ENCODE peak calls at places on chromosomes 12 and 14, in ten cellular contexts. J is cardiac muscle cell; V is coronary artery; Q is WERI-Rb-1; E is CD8-positive, alpha-beta T cell; D is mucosa of descending colon; F is fibroblast of pulmonary artery; W is fibroblast of the aortic adventitia; A is osteocyte; O is tibial artery. T is an unnamed sample.

GRCh38 chr12:131622422-131622955 is 88.4 kb upstream of the SFSWAP start:
- DNase-seq in J (no peak), V (no peak), Q (no peak), E (no peak), D (no peak), F (no peak), W (no peak), A (no peak), O (peak; percentile 39), T (no peak)

GRCh38 chr12:54001283-54002187 is 1.6 kb downstream of the HOXC9 start:
- DNase-seq in J (no peak), V (no peak), Q (no peak), E (no peak), D (no peak), F (no peak), W (no peak), A (no peak), O (no peak), T (no peak)

GRCh38 chr14:76057914-76058313 is 72.4 kb downstream of the IFT43 start:
- DNase-seq in J (no peak), V (no peak), Q (no peak), E (no peak), D (no peak), F (no peak), W (no peak), A (no peak), O (no peak), T (no peak)

GRCh38 chr12:2691001-2691339 is 103.8 kb upstream of the FKBP4 start:
- DNase-seq in J (peak; percentile 51), V (peak; percentile 69), Q (peak; percentile 81), E (peak; percentile 59), D (peak; percentile 56), F (peak; percentile 18), W (no peak), A (peak; percentile 82), O (no peak), T (peak; percentile 68)

GRCh38 chr14:35332517-35333346 is 40.5 kb downstream of the PSMA6 start:
- DNase-seq in J (no peak), V (no peak), Q (no peak), E (peak; percentile 40), D (peak; percentile 78), F (peak; percentile 41), W (peak; percentile 17), A (no peak), O (no peak), T (no peak)

GRCh38 chr12:92021665-92022033 is 124.0 kb downstream of the BTG1 start:
- DNase-seq in J (no peak), V (no peak), Q (peak; percentile 29), E (no peak), D (no peak), F (no peak), W (no peak), A (no peak), O (no peak), T (no peak)

GRCh38 chr14:61179061-61179675 is 102.0 kb downstream of the TMEM30B start:
- DNase-seq in J (peak; percentile 32), V (no peak), Q (no peak), E (no peak), D (no peak), F (peak; percentile 38), W (no peak), A (no peak), O (no peak), T (no peak)

GRCh38 chr12:71216725-71217579 is 59.2 kb upstream of the TSPAN8 start:
- DNase-seq in J (peak; percentile 40), V (no peak), Q (peak; percentile 61), E (no peak), D (peak; percentile 44), F (peak; percentile 46), W (peak; percentile 79), A (no peak), O (peak; percentile 65), T (no peak)

GRCh38 chr14:101705733-101706508 is 55.6 kb upstream of the PPP2R5C start:
- DNase-seq in J (peak; percentile 76), V (no peak), Q (no peak), E (peak; percentile 72), D (peak; percentile 80), F (peak; percentile 50), W (peak; percentile 16), A (no peak), O (peak; percentile 76), T (no peak)

GRCh38 chr12:12244341-12244740 is 22.5 kb downstream of the LRP6 start:
- DNase-seq in J (no peak), V (no peak), Q (no peak), E (no peak), D (no peak), F (no peak), W (no peak), A (no peak), O (no peak), T (no peak)

GRCh38 chr14:91912035-91912434 is 35.5 kb downstream of the FBLN5 start:
- DNase-seq in J (no peak), V (no peak), Q (no peak), E (no peak), D (no peak), F (no peak), W (no peak), A (no peak), O (no peak), T (no peak)

DNA sequence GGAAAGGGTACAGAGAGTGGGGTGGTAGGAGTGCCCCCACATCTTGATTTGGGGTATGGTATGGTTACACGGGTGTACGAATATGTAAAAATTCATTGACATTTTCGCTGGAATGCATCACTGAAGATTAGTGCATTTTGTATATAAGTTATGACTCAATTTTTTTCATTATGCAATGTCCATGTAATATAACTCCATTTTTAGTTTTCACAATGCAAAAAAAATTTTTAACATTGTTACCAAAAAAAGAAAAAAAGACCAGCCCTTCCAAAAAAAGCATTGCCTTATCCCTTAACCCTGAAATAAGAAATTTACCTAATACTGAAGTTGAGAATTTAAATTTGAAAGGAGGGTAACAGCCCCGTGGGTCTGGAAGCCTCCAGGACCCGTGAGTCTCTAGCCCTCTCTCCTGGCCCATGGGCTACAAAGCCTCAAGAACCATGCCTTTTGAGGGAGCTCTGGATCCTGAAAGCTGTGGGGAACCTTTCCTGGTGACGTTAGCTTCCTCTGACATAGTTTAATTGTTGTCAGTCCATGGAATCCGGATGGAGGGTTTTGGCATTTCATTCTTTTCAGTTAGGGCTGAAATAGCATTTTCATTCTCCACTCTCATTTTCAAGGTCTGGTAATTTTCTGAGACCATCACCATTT is 55.6 kb upstream of the ACTN1 start:
- DNase-seq in J (peak; percentile 62), V (no peak), Q (no peak), E (no peak), D (no peak), F (peak; percentile 83), W (peak; percentile 64), A (no peak), O (no peak), T (no peak)
- TF ChIP-seq CTCF in J (peak; percentile 14), V (no peak), Q (no peak), E (no peak), D (no peak), F (peak; percentile 19), W (peak; percentile 21), A (peak; percentile 22), O (no peak), T (no peak)

GRCh38 chr14:68363401-68363800 is 429.5 kb downstream of the ZFP36L1 start:
- DNase-seq in J (no peak), V (no peak), Q (peak; percentile 54), E (no peak), D (no peak), F (no peak), W (no peak), A (no peak), O (no peak), T (no peak)
- TF ChIP-seq CTCF in J (no peak), V (no peak), Q (peak; percentile 8), E (no peak), D (no peak), F (no peak), W (no peak), A (peak; percentile 15), O (no peak), T (peak; percentile 29)

DNA sequence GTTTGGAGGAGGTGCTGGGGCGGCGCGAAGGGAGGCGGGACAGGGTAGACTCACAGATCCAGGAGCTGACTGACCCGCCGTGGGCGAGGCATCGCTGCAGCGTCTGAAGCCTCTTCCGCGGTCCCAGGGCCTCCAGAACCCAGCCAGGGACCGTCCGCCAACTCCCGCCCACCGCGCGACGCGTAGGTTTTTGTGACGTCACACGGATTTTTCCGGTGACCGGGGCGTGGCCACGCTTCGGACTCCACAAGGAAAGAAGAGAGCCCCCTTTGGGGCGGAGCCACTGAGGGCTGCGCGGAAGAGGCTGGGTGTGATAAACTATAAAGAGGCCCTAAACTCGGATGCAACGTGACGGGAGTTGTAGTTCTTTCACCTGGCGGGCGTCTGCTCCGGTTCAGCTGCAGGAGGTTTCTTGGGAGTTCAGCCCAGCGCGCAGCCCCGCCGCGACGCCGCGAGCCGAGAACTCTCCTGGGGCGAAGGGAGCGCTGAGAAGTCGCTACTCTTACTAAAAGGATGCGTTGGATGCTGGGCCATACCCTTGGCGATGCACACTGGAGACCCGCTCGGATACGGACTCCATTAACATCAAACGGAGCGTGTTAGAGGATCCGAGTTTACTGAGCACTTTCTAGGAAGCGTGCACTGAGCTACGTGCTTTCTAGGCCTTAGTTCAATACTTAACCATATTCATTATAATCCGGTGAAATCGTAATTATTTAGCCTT is at the start of gene AMN1:
- DNase-seq in J (peak; percentile 100), V (peak; percentile 100), Q (peak; percentile 99), E (peak; percentile 98), D (peak; percentile 100), F (peak; percentile 99), W (peak; percentile 99), A (peak; percentile 100), O (peak; percentile 100), T (peak; percentile 100)
- TF ChIP-seq CTCF in J (no peak), V (no peak), Q (no peak), E (no peak), D (no peak), F (no peak), W (no peak), A (peak; percentile 16), O (peak; percentile 6), T (peak; percentile 22)

DNA sequence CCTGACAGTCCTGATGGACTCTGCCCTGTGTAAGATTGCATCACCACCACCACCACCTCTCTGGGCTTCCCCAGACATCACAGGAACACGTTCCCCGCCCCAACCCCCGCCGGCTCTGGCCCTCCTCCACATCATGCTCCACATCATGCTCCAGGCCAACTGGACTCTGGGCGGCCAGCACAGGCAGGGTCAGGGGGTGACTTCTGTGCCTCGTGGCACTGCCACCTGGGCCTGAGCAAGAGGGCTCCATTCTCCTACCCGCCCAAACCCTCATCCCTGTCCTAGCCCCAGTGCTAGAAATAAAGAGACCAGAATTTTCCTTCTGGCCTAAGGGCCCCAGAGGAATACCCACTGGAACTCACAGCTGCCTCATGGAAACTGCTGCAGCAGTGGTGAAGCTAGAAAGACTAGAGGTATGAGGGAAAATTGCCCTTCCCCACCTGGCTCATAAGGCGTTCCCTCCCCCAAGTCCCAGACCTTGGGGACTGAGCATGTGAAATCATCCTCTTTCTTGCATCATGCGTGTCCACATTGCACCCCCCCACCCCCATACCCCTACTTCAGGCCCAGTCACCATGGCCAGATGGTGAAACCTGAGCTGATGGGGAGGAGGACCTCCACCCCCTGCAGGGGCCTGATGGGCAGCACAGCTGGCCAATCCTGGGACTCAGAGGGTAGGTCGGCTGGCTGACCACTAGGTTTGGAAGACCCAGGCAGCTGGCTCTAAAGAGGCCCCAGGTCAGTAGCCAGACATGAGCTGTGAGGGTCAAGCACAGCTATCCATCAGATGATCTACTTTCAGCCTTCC is at the start of gene INHBE:
- DNase-seq in J (peak; percentile 89), V (no peak), Q (peak; percentile 98), E (no peak), D (no peak), F (peak; percentile 73), W (peak; percentile 88), A (no peak), O (no peak), T (no peak)
- TF ChIP-seq CTCF in J (no peak), V (no peak), Q (no peak), E (no peak), D (no peak), F (no peak), W (no peak), A (no peak), O (no peak), T (no peak)